ENCODE peak calls at places on chromosomes 4 and X, in four cellular contexts. W is upper lobe of right lung; X is testis; F is effector memory CD4-positive, alpha-beta T cell. E is an unnamed sample.
A peak's percentile ranks its signal among the peaks of the same experiment; 100 is the strongest.

GRCh38 chr4:81460115-81460836 is 11.4 kb downstream of the RASGEF1B start:
- DNase-seq in W (no peak), X (no peak), F (no peak), E (no peak)

GRCh38 chr4:20124317-20125026 is 127.2 kb upstream of the SLIT2 start:
- DNase-seq in W (no peak), X (no peak), F (no peak), E (no peak)

GRCh38 chr4:168598191-168598590 is 101.3 kb downstream of the PALLD start:
- DNase-seq in W (no peak), X (no peak), F (no peak), E (no peak)

GRCh38 chr4:136864580-136865185 is 667.6 kb downstream of the PCDH18 start:
- DNase-seq in W (no peak), X (peak; percentile 63), F (no peak), E (peak; percentile 4)

GRCh38 chrX:103170216-103170615 is 44.7 kb upstream of the BEX4 start:
- DNase-seq in W (no peak), X (no peak), F (no peak), E (no peak)

GRCh38 chr4:152971053-152971452 is 34.9 kb downstream of the FHDC1 start:
- DNase-seq in W (no peak), X (no peak), F (no peak), E (no peak)

GRCh38 chrX:100265179-100265578 is 144.9 kb downstream of the PCDH19 start:
- DNase-seq in W (no peak), X (no peak), F (no peak), E (no peak)

GRCh38 chr4:64144994-64145393 is 264.3 kb downstream of the TECRL start:
- DNase-seq in W (no peak), X (no peak), F (no peak), E (no peak)

GRCh38 chr4:84498203-84499026 is 677 bp downstream of the NKX6-1 start:
- DNase-seq in W (peak; percentile 70), X (no peak), F (no peak), E (peak; percentile 24)

GRCh38 chrX:133670394-133670793 is 255.1 kb upstream of the GPC4 start:
- DNase-seq in W (no peak), X (peak; percentile 21), F (no peak), E (no peak)

DNA sequence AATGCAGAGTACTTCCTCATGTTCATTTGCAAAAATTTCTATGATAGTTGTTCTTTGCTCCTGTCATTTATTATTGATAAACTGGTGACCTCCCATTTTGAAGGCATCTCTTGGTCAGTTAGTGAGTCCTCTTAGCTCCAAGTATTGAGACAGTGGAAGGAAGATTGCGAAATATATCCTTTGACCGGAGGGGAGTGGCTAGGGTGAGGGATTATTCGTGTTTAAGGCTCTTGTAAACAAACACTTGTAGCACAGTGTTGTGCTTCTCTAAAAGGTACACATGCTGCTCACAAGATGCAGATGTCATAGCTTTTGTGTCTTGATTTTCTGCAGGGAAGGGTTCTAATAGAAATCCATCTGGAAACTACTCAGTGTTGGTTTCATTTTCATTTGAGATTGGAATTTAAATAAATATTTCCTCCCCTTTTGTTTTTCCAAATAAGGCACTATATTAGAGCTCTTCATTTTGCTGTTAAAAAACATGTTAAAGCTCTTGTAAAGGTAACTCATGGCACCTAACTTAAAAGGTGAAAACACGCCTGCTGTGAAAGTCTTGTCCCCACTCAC is 21.8 kb downstream of the TXLNG start:
- DNase-seq in W (no peak), X (peak; percentile 20), F (no peak), E (no peak)
- H3K27ac ChIP-seq in W (peak overlapping the region; percentile 42), X (peak overlapping the region; percentile 50), F (no peak overlapping the region), E (no peak overlapping the region)

GRCh38 chr4:189059996-189060570 is 880.6 kb upstream of the FRG1 start:
- DNase-seq in W (no peak), X (no peak), F (no peak), E (no peak)

GRCh38 chr4:189062047-189062820 is 878.4 kb upstream of the FRG1 start:
- DNase-seq in W (no peak), X (no peak), F (no peak), E (no peak)
- H3K27ac ChIP-seq in W (no peak overlapping the region), X (no peak overlapping the region), F (no peak overlapping the region), E (no peak overlapping the region)

GRCh38 chrX:132023117-132023895 is at the start of gene STK26:
- DNase-seq in W (peak; percentile 88), X (peak; percentile 67), F (peak; percentile 65), E (peak; percentile 80)

GRCh38 chrX:132025085-132025484 is 2.0 kb downstream of the STK26 start:
- DNase-seq in W (no peak), X (no peak), F (no peak), E (no peak)

GRCh38 chrX:132022863-132023116 is 312 bp upstream of the STK26 start:
- DNase-seq in W (no peak), X (no peak), F (no peak), E (no peak)

GRCh38 chrX:132023896-132024386 is 839 bp downstream of the STK26 start:
- DNase-seq in W (peak; percentile 69), X (peak; percentile 14), F (peak; percentile 21), E (peak; percentile 29)

DNA sequence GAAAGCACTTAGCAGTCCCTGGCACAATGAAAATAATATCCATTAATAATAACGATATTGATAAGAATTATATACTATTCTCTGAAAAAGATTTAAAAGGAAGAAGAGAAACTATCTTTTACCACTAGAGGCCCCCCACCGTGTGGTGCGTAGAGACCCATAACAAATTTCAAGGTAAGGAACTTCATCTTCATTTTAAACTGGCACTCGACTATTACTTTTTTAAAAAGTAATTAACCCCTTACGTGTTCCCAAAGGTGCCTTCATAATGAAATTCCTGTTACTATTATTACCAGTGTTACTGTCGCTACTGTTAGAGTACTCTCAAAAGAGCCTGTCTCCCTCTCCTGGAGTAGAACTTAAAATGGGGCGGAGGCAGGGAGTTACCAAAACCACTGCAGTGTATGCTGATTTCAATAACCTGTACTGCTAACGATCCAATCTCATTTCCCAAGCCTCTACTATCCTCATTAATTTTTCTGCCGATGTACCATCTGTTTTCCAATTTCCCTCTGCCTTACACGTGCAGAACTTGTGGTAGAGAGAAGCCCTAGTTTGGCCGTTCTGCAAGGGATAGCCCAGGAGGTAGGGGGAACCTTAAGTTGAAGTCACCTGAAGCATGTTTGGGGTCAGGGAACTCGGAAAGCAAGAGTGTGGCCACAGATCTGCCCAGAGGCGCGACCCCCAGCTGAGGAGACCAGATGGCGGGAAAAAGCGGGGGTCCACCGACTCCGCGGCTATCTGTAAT is 813 bp upstream of the STK26 start:
- DNase-seq in W (no peak), X (no peak), F (no peak), E (peak; percentile 30)
- H3K27ac ChIP-seq in W (no peak overlapping the region), X (no peak overlapping the region), F (peak overlapping the region; percentile 75), E (peak overlapping the region; percentile 75)

GRCh38 chr4:157824006-157824405 is 348.8 kb downstream of the GASK1B start:
- DNase-seq in W (peak; percentile 70), X (no peak), F (no peak), E (no peak)
- H3K27ac ChIP-seq in W (peak overlapping the region; percentile 17), X (no peak overlapping the region), F (no peak overlapping the region), E (no peak overlapping the region)

GRCh38 chrX:23901065-23901464 is 6.7 kb downstream of the APOO start:
- DNase-seq in W (no peak), X (no peak), F (no peak), E (no peak)

GRCh38 chrX:23900220-23900797 is 7.4 kb downstream of the APOO start:
- DNase-seq in W (no peak), X (no peak), F (no peak), E (no peak)

GRCh38 chrX:23904096-23904495 is 3.6 kb downstream of the APOO start:
- DNase-seq in W (no peak), X (no peak), F (no peak), E (no peak)

GRCh38 chrX:23901805-23902204 is 5.9 kb downstream of the APOO start:
- DNase-seq in W (no peak), X (peak; percentile 80), F (no peak), E (peak; percentile 26)

DNA sequence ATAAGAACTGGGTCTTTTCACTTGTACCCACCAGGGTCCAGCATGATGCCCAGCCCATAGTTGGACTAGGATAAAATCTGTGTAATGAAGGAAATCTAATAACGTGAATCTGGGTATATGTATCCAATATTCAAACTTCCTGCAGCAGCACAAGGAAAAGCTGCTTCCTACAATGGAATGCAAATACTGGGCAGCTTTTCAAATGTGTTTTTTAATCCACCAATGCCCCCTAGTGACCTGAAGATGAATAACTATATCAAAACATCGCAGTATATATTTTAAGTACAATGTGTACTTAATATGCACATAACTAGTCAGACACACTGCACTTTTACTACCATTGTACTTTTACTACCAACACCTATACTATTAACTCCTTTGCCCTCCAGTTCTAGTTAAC is 5.3 kb downstream of the APOO start:
- DNase-seq in W (no peak), X (no peak), F (no peak), E (peak; percentile 33)
- H3K27ac ChIP-seq in W (peak overlapping the region; percentile 58), X (peak overlapping the region; percentile 45), F (no peak overlapping the region), E (no peak overlapping the region)

GRCh38 chr4:108001540-108001939 is 11.9 kb downstream of the HADH start:
- DNase-seq in W (no peak), X (no peak), F (no peak), E (no peak)

GRCh38 chr4:108006361-108006760 is 16.7 kb downstream of the HADH start:
- DNase-seq in W (no peak), X (no peak), F (no peak), E (no peak)

GRCh38 chr4:108004646-108005045 is 15.0 kb downstream of the HADH start:
- DNase-seq in W (no peak), X (no peak), F (no peak), E (no peak)

GRCh38 chr4:108007984-108008383 is 18.3 kb downstream of the HADH start:
- DNase-seq in W (no peak), X (no peak), F (no peak), E (no peak)

GRCh38 chr4:108003964-108004630 is 14.4 kb downstream of the HADH start:
- DNase-seq in W (no peak), X (no peak), F (no peak), E (no peak)
- H3K27ac ChIP-seq in W (no peak overlapping the region), X (no peak overlapping the region), F (no peak overlapping the region), E (no peak overlapping the region)

GRCh38 chr4:123937612-123938011 is 541.0 kb downstream of the SPRY1 start:
- DNase-seq in W (no peak), X (no peak), F (no peak), E (no peak)
- H3K27ac ChIP-seq in W (no peak overlapping the region), X (peak overlapping the region; percentile 8), F (no peak overlapping the region), E (no peak overlapping the region)

E was measured in CD4-positive, alpha-beta memory T cell.